ENCODE peak calls at places on chromosomes 3 and 15, in seven cellular contexts. One of them, this sample, is unnamed. For H3K36me3, the result is how much of the 10 kb centered on the place peaks cover.

GRCh38 chr3:184531580-184532290 is 29.9 kb upstream of the EPHB3 start:
- DNase-seq in IMR-90: no peak
- DNase-seq in esophagus muscularis mucosa: peak
- DNase-seq in psoas muscle: no peak
- DNase-seq in A673: no peak
- DNase-seq in hepatocyte: no peak
- DNase-seq in fibroblast of lung: no peak
- DNase-seq in this sample: no peak

GRCh38 chr3:190718691-190719090 is 143.8 kb downstream of the GMNC start:
- DNase-seq in IMR-90: peak
- DNase-seq in esophagus muscularis mucosa: no peak
- DNase-seq in psoas muscle: no peak
- DNase-seq in A673: no peak
- DNase-seq in hepatocyte: no peak
- DNase-seq in fibroblast of lung: peak
- DNase-seq in this sample: no peak

GRCh38 chr15:81547517-81548132 is 173.6 kb upstream of the TMC3 start:
- DNase-seq in IMR-90: no peak
- DNase-seq in esophagus muscularis mucosa: no peak
- DNase-seq in psoas muscle: no peak
- DNase-seq in A673: no peak
- DNase-seq in hepatocyte: no peak
- DNase-seq in fibroblast of lung: peak
- DNase-seq in this sample: no peak

GRCh38 chr15:96220657-96221056 is 109.8 kb upstream of the NR2F2 start:
- DNase-seq in IMR-90: no peak
- DNase-seq in esophagus muscularis mucosa: no peak
- DNase-seq in psoas muscle: no peak
- DNase-seq in A673: no peak
- DNase-seq in hepatocyte: no peak
- DNase-seq in fibroblast of lung: no peak
- DNase-seq in this sample: no peak

GRCh38 chr3:36373084-36373483 is 7.2 kb upstream of the STAC start:
- DNase-seq in IMR-90: peak
- DNase-seq in esophagus muscularis mucosa: no peak
- DNase-seq in psoas muscle: no peak
- DNase-seq in A673: no peak
- DNase-seq in hepatocyte: peak
- DNase-seq in fibroblast of lung: peak
- DNase-seq in this sample: no peak

GRCh38 chr3:161371441-161372320 is at the start of gene SPTSSB:
- DNase-seq in IMR-90: no peak
- DNase-seq in esophagus muscularis mucosa: no peak
- DNase-seq in psoas muscle: peak
- DNase-seq in A673: peak
- DNase-seq in hepatocyte: peak
- DNase-seq in fibroblast of lung: peak
- DNase-seq in this sample: peak

GRCh38 chr15:59322056-59322755 is 50.5 kb downstream of the MYO1E start:
- DNase-seq in IMR-90: no peak
- DNase-seq in esophagus muscularis mucosa: no peak
- DNase-seq in psoas muscle: no peak
- DNase-seq in A673: no peak
- DNase-seq in hepatocyte: no peak
- DNase-seq in fibroblast of lung: no peak
- DNase-seq in this sample: no peak

GRCh38 chr15:69161878-69162213 is 1.4 kb downstream of the GLCE start:
- DNase-seq in IMR-90: peak
- DNase-seq in esophagus muscularis mucosa: no peak
- DNase-seq in psoas muscle: no peak
- DNase-seq in A673: no peak
- DNase-seq in hepatocyte: no peak
- DNase-seq in fibroblast of lung: no peak
- DNase-seq in this sample: no peak

GRCh38 chr15:63991706-63992105 is 54.6 kb downstream of the DAPK2 start:
- DNase-seq in IMR-90: no peak
- DNase-seq in esophagus muscularis mucosa: no peak
- DNase-seq in psoas muscle: peak
- DNase-seq in A673: no peak
- DNase-seq in hepatocyte: no peak
- DNase-seq in fibroblast of lung: no peak
- DNase-seq in this sample: no peak

GRCh38 chr3:153379516-153379915 is 217.5 kb downstream of the RAP2B start:
- DNase-seq in IMR-90: peak
- DNase-seq in esophagus muscularis mucosa: no peak
- DNase-seq in psoas muscle: no peak
- DNase-seq in A673: no peak
- DNase-seq in hepatocyte: no peak
- DNase-seq in fibroblast of lung: no peak
- DNase-seq in this sample: no peak

GRCh38 chr15:90037961-90038633 is 37.0 kb downstream of the ZNF710 start:
- DNase-seq in IMR-90: peak
- DNase-seq in esophagus muscularis mucosa: no peak
- DNase-seq in psoas muscle: no peak
- DNase-seq in A673: no peak
- DNase-seq in hepatocyte: peak
- DNase-seq in fibroblast of lung: peak
- DNase-seq in this sample: no peak

GRCh38 chr3:186268616-186269448 is 93.2 kb downstream of the DGKG start:
- DNase-seq in IMR-90: peak
- DNase-seq in esophagus muscularis mucosa: no peak
- DNase-seq in psoas muscle: no peak
- DNase-seq in A673: peak
- DNase-seq in hepatocyte: no peak
- DNase-seq in fibroblast of lung: peak
- DNase-seq in this sample: no peak

GRCh38 chr3:71563827-71564226 is 19.7 kb downstream of the FOXP1 start:
- DNase-seq in IMR-90: no peak
- DNase-seq in esophagus muscularis mucosa: no peak
- DNase-seq in psoas muscle: no peak
- DNase-seq in A673: no peak
- DNase-seq in hepatocyte: no peak
- DNase-seq in fibroblast of lung: no peak
- DNase-seq in this sample: no peak

GRCh38 chr3:71245052-71245488 is 338.5 kb downstream of the FOXP1 start:
- DNase-seq in IMR-90: peak
- DNase-seq in esophagus muscularis mucosa: no peak
- DNase-seq in psoas muscle: no peak
- DNase-seq in A673: no peak
- DNase-seq in hepatocyte: peak
- DNase-seq in fibroblast of lung: peak
- DNase-seq in this sample: peak

GRCh38 chr3:42394579-42395288 is 15.7 kb downstream of the LYZL4 start:
- DNase-seq in IMR-90: no peak
- DNase-seq in esophagus muscularis mucosa: no peak
- DNase-seq in psoas muscle: no peak
- DNase-seq in A673: no peak
- DNase-seq in hepatocyte: no peak
- DNase-seq in fibroblast of lung: no peak
- DNase-seq in this sample: no peak

GRCh38 chr3:25547103-25547502 is 117.6 kb downstream of the TOP2B start:
- DNase-seq in IMR-90: no peak
- DNase-seq in esophagus muscularis mucosa: no peak
- DNase-seq in psoas muscle: no peak
- DNase-seq in A673: no peak
- DNase-seq in hepatocyte: no peak
- DNase-seq in fibroblast of lung: no peak
- DNase-seq in this sample: no peak

GRCh38 chr15:89399390-89400120 is 64.9 kb upstream of the POLG start:
- DNase-seq in IMR-90: no peak
- DNase-seq in esophagus muscularis mucosa: no peak
- DNase-seq in psoas muscle: no peak
- DNase-seq in A673: peak
- DNase-seq in hepatocyte: peak
- DNase-seq in fibroblast of lung: no peak
- DNase-seq in this sample: no peak

GRCh38 chr3:139657434-139657833 is 20.3 kb downstream of the NMNAT3 start:
- DNase-seq in IMR-90: no peak
- DNase-seq in esophagus muscularis mucosa: no peak
- DNase-seq in psoas muscle: no peak
- DNase-seq in A673: no peak
- DNase-seq in hepatocyte: no peak
- DNase-seq in fibroblast of lung: no peak
- DNase-seq in this sample: no peak

GRCh38 chr15:57537072-57537471 is 54.6 kb upstream of the MYZAP start:
- DNase-seq in IMR-90: peak
- DNase-seq in esophagus muscularis mucosa: no peak
- DNase-seq in psoas muscle: no peak
- DNase-seq in A673: peak
- DNase-seq in hepatocyte: peak
- DNase-seq in fibroblast of lung: peak
- DNase-seq in this sample: peak

GRCh38 chr15:70763950-70764730 is 782 bp upstream of the UACA start:
- DNase-seq in IMR-90: no peak
- DNase-seq in esophagus muscularis mucosa: no peak
- DNase-seq in psoas muscle: no peak
- DNase-seq in A673: no peak
- DNase-seq in hepatocyte: peak
- DNase-seq in fibroblast of lung: no peak
- DNase-seq in this sample: no peak

GRCh38 chr15:70856884-70857546 is 3.1 kb upstream of the LARP6 start:
- DNase-seq in IMR-90: peak
- DNase-seq in esophagus muscularis mucosa: peak
- DNase-seq in psoas muscle: peak
- DNase-seq in A673: peak
- DNase-seq in hepatocyte: peak
- DNase-seq in fibroblast of lung: peak
- DNase-seq in this sample: no peak

DNA sequence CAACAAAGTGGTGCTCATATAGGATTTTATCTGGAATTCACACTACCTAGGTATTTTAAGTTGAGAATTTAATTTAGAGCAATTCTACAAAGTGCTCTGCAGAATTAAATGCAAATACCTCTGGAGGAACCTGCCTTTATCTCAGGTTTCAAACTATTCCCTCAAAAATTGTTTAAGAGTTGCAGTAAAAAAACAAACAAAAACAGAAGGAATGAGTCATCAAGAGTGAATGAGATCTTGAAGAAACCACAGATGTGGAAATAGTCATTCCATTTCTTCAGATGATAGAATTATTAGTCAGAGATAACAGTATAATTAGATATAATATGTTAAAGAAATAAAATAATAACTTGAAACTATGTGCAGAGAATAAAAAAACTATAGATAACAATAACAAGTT is 80.8 kb upstream of the SCN5A start:
- DNase-seq in IMR-90: peak
- DNase-seq in esophagus muscularis mucosa: no peak
- DNase-seq in psoas muscle: no peak
- DNase-seq in A673: no peak
- DNase-seq in hepatocyte: no peak
- DNase-seq in fibroblast of lung: peak
- DNase-seq in this sample: no peak
- H3K27ac ChIP-seq in IMR-90: no peak
- H3K27ac ChIP-seq in esophagus muscularis mucosa: no peak
- H3K27ac ChIP-seq in psoas muscle: no peak
- H3K27ac ChIP-seq in A673: no peak
- H3K27ac ChIP-seq in hepatocyte: no peak
- H3K27ac ChIP-seq in fibroblast of lung: no peak
- H3K27ac ChIP-seq in this sample: no peak

DNA sequence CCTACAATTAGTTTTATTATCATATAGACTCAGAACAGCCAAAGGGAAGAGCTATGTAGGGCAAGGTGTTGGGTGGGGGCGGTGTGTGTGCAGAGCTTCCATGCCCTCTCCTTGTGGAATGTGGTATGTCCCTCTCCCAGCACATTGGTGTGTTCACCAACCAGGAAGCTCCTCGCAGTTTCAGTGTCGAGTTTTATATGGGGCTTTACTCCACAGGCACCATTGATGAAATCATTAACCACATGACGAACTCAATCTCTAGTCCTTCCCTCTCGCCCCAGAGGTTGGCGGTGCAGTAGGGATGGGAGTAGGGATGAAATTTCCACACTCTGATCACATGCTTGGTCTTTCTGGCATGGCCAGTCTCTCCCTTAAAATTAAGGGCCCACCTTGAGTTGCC is 13.6 kb upstream of the SRP14 start:
- DNase-seq in IMR-90: no peak
- DNase-seq in esophagus muscularis mucosa: no peak
- DNase-seq in psoas muscle: no peak
- DNase-seq in A673: no peak
- DNase-seq in hepatocyte: no peak
- DNase-seq in fibroblast of lung: no peak
- DNase-seq in this sample: no peak
- TF ChIP-seq CTCF in IMR-90: no peak
- TF ChIP-seq CTCF in esophagus muscularis mucosa: no peak
- TF ChIP-seq CTCF in psoas muscle: no peak
- TF ChIP-seq CTCF in A673: no peak
- TF ChIP-seq CTCF in hepatocyte: no peak
- TF ChIP-seq CTCF in fibroblast of lung: no peak
- TF ChIP-seq CTCF in this sample: no peak

DNA sequence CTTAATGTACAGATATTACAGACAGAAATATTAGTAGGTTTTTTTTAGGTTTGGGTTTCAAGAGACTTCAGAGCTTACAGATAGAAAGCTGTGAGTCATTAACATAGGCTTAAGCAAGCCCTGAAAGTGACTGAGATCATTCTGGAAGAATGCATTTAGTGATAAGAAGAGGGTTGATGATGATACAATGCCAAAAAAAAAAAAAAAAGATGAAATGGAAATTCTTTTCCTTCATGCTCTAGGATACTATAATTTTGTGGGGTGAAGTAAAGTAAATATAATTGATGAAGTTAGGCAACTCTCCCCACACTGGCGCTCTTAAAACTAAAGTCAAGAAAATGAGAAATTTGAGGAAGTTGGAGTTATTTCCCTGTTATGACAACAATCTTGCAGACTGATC is 169.4 kb upstream of the ZNF385D start:
- DNase-seq in IMR-90: peak
- DNase-seq in esophagus muscularis mucosa: no peak
- DNase-seq in psoas muscle: no peak
- DNase-seq in A673: no peak
- DNase-seq in hepatocyte: no peak
- DNase-seq in fibroblast of lung: peak
- DNase-seq in this sample: no peak
- H3K36me3 ChIP-seq in IMR-90: under half
- H3K36me3 ChIP-seq in esophagus muscularis mucosa: under half
- H3K36me3 ChIP-seq in psoas muscle: under half
- H3K36me3 ChIP-seq in A673: under half
- H3K36me3 ChIP-seq in hepatocyte: under half
- H3K36me3 ChIP-seq in fibroblast of lung: under half
- H3K36me3 ChIP-seq in this sample: under half

DNA sequence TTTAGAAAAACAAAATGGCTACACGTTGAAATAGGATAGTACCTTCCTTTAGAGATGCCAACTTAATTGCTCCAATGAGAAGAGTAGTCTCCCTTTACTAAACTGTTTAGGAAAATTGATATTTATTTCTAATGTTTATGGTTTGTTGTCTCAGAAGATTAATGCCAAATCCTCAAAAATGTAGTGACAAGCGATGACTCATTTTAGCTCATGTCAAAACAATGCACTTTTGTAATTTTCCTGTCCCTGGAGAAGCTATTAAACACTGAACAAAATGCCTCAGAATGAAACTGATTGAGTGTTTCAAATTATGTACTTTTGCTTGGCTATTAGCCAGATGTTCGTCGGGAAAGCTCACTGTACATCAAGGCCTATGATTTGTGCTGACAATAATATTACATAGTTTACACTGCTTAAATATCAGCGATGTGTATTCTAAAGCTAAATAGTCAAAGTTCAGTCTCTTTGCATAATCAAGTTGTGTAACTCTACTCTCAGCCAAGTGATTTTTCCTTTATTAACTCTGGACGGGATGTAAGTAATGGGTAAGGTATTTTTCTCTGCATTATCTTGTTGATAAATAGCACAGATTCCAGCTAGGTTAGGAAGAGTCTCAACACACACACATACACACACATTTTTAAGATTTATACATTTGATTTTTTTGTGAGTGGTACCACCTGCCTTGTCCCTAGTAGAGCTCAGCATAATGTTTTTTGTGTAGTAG is 83.7 kb downstream of the CMSS1 start:
- DNase-seq in IMR-90: peak
- DNase-seq in esophagus muscularis mucosa: no peak
- DNase-seq in psoas muscle: no peak
- DNase-seq in A673: peak
- DNase-seq in hepatocyte: peak
- DNase-seq in fibroblast of lung: peak
- DNase-seq in this sample: no peak
- H3K27ac ChIP-seq in IMR-90: no peak
- H3K27ac ChIP-seq in esophagus muscularis mucosa: peak
- H3K27ac ChIP-seq in psoas muscle: peak
- H3K27ac ChIP-seq in A673: no peak
- H3K27ac ChIP-seq in hepatocyte: peak
- H3K27ac ChIP-seq in fibroblast of lung: peak
- H3K27ac ChIP-seq in this sample: peak